ENCODE peak calls at places on chromosomes 6 and 20, in eight cellular contexts. P, V, S, J, X, G, L and M are unnamed samples.

GRCh38 chr20:52972965-52973819 is 1.0 kb downstream of the TSHZ2 start:
- DNase-seq in P (no peak), V (no peak), S (no peak), J (no peak), X (no peak), G (peak), L (no peak), M (no peak)

GRCh38 chr20:33696448-33696847 is 10.3 kb upstream of the E2F1 start:
- DNase-seq in P (no peak), V (no peak), S (no peak), J (no peak), X (no peak), G (no peak), L (no peak), M (no peak)

GRCh38 chr6:44119704-44120262 is 7.5 kb downstream of the MRPL14 start:
- DNase-seq in P (no peak), V (no peak), S (no peak), J (peak), X (no peak), G (no peak), L (no peak), M (no peak)

GRCh38 chr6:126312013-126312665 is 27.8 kb upstream of the CENPW start:
- DNase-seq in P (peak), V (no peak), S (no peak), J (no peak), X (peak), G (peak), L (no peak), M (no peak)

GRCh38 chr20:51876511-51876910 is 74.2 kb upstream of the SALL4 start:
- DNase-seq in P (no peak), V (no peak), S (no peak), J (no peak), X (no peak), G (no peak), L (no peak), M (no peak)

GRCh38 chr20:54431545-54431944 is 43.8 kb upstream of the DOK5 start:
- DNase-seq in P (no peak), V (no peak), S (no peak), J (no peak), X (no peak), G (no peak), L (no peak), M (no peak)

GRCh38 chr6:88050140-88050818 is 2.6 kb downstream of the SPACA1 start:
- DNase-seq in P (no peak), V (no peak), S (no peak), J (no peak), X (no peak), G (no peak), L (no peak), M (no peak)

GRCh38 chr6:11217360-11218076 is 14.9 kb downstream of the NEDD9 start:
- DNase-seq in P (no peak), V (no peak), S (no peak), J (no peak), X (no peak), G (no peak), L (peak), M (no peak)

GRCh38 chr6:52576392-52577021 is 353 bp downstream of the TRAM2 start:
- DNase-seq in P (peak), V (no peak), S (no peak), J (no peak), X (peak), G (peak), L (peak), M (no peak)

GRCh38 chr6:42140051-42140450 is 2.4 kb downstream of the C6orf132 start:
- DNase-seq in P (peak), V (no peak), S (no peak), J (peak), X (peak), G (peak), L (peak), M (peak)

GRCh38 chr6:89729818-89730217 is 89.8 kb downstream of the MDN1 start:
- DNase-seq in P (no peak), V (no peak), S (no peak), J (no peak), X (no peak), G (no peak), L (no peak), M (no peak)

GRCh38 chr6:13431861-13432465 is 55.4 kb downstream of the GFOD1 start:
- DNase-seq in P (no peak), V (no peak), S (no peak), J (no peak), X (peak), G (no peak), L (no peak), M (no peak)

GRCh38 chr6:149405823-149406765 is 6.0 kb downstream of the SUMO4 start:
- DNase-seq in P (no peak), V (no peak), S (no peak), J (no peak), X (no peak), G (peak), L (no peak), M (no peak)

GRCh38 chr6:163254341-163254835 is 160.1 kb upstream of the QKI start:
- DNase-seq in P (no peak), V (no peak), S (no peak), J (no peak), X (no peak), G (no peak), L (no peak), M (no peak)

GRCh38 chr6:137705166-137706064 is 161.6 kb upstream of the TNFAIP3 start:
- DNase-seq in P (no peak), V (no peak), S (no peak), J (peak), X (peak), G (peak), L (peak), M (peak)

GRCh38 chr6:154916857-154917256 is 78.3 kb upstream of the TIAM2 start:
- DNase-seq in P (no peak), V (no peak), S (no peak), J (no peak), X (no peak), G (no peak), L (no peak), M (no peak)

GRCh38 chr6:161079566-161080262 is 88.1 kb downstream of the MAP3K4 start:
- DNase-seq in P (no peak), V (no peak), S (peak), J (no peak), X (no peak), G (peak), L (no peak), M (no peak)

GRCh38 chr20:3796477-3797225 is 541 bp downstream of the CDC25B start:
- DNase-seq in P (no peak), V (no peak), S (no peak), J (no peak), X (no peak), G (no peak), L (no peak), M (no peak)

GRCh38 chr6:112927641-112928040 is 580.5 kb downstream of the RFPL4B start:
- DNase-seq in P (no peak), V (no peak), S (no peak), J (no peak), X (no peak), G (no peak), L (no peak), M (no peak)

GRCh38 chr6:118383924-118384323 is 164.2 kb upstream of the PLN start:
- DNase-seq in P (no peak), V (no peak), S (no peak), J (no peak), X (no peak), G (no peak), L (no peak), M (no peak)

GRCh38 chr6:73746776-73747175 is 50.8 kb downstream of the CD109 start:
- DNase-seq in P (no peak), V (no peak), S (no peak), J (no peak), X (no peak), G (no peak), L (no peak), M (no peak)

GRCh38 chr6:31197559-31198305 is 27.2 kb upstream of the POU5F1 start:
- DNase-seq in P (peak), V (no peak), S (no peak), J (peak), X (peak), G (peak), L (peak), M (peak)

GRCh38 chr6:79170431-79170830 is 64.1 kb downstream of the HMGN3 start:
- DNase-seq in P (no peak), V (no peak), S (no peak), J (no peak), X (no peak), G (no peak), L (no peak), M (no peak)

GRCh38 chr6:127972815-127973214 is 72.0 kb upstream of the THEMIS start:
- DNase-seq in P (no peak), V (no peak), S (no peak), J (no peak), X (no peak), G (no peak), L (no peak), M (no peak)

GRCh38 chr6:13302751-13303667 is 25.3 kb downstream of the TBC1D7 start:
- DNase-seq in P (peak), V (no peak), S (peak), J (peak), X (peak), G (peak), L (peak), M (no peak)

GRCh38 chr6:24931752-24932691 is 3.7 kb downstream of the RIPOR2 start:
- DNase-seq in P (no peak), V (no peak), S (no peak), J (no peak), X (no peak), G (peak), L (no peak), M (no peak)

GRCh38 chr6:10518461-10519216 is 2.5 kb upstream of the GCNT2 start:
- DNase-seq in P (no peak), V (no peak), S (no peak), J (no peak), X (no peak), G (peak), L (no peak), M (no peak)

GRCh38 chr6:9086331-9086730 is 651.0 kb upstream of the SLC35B3 start:
- DNase-seq in P (no peak), V (no peak), S (no peak), J (no peak), X (no peak), G (peak), L (no peak), M (no peak)

GRCh38 chr6:37516076-37516919 is 16.6 kb upstream of the CCDC167 start:
- DNase-seq in P (no peak), V (peak), S (no peak), J (peak), X (peak), G (peak), L (peak), M (no peak)

GRCh38 chr6:44642345-44642744 is 254.8 kb downstream of the CDC5L start:
- DNase-seq in P (no peak), V (no peak), S (no peak), J (no peak), X (no peak), G (no peak), L (no peak), M (no peak)

GRCh38 chr20:10505320-10506226 is 70.5 kb downstream of the SLX4IP start:
- DNase-seq in P (no peak), V (no peak), S (no peak), J (no peak), X (no peak), G (no peak), L (no peak), M (no peak)

GRCh38 chr6:142819603-142820335 is 125.2 kb downstream of the HIVEP2 start:
- DNase-seq in P (no peak), V (no peak), S (no peak), J (no peak), X (peak), G (peak), L (no peak), M (no peak)

GRCh38 chr20:44692932-44693476 is 22.2 kb upstream of the CCN5 start:
- DNase-seq in P (peak), V (no peak), S (peak), J (no peak), X (no peak), G (peak), L (peak), M (no peak)

GRCh38 chr6:41894366-41895299 is 542 bp downstream of the USP49 start:
- DNase-seq in P (no peak), V (no peak), S (no peak), J (no peak), X (peak), G (peak), L (peak), M (no peak)

GRCh38 chr6:87808005-87808757 is 106.1 kb upstream of the AKIRIN2 start:
- DNase-seq in P (no peak), V (no peak), S (no peak), J (no peak), X (no peak), G (peak), L (no peak), M (no peak)

GRCh38 chr6:110813813-110814487 is 1.3 kb downstream of the CDK19 start:
- DNase-seq in P (peak), V (no peak), S (no peak), J (no peak), X (no peak), G (peak), L (no peak), M (no peak)

DNA sequence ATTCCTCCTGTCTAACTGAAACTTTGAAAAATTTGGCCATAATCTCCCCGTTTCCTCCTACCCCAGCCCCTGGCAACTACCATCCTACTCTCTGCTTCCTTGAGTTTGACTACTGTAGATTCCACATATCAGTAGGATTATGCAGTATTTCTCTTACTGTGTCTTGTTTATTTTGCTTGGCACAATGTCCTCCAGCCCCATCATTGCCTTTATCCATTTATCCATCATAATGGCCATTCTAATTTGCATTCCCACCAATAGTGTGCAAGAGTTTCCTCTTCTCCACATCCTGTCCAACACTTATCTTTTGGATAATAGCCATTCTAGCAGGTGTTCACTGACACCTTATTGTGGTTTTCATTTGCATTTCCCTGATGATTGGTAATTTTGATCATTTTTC is 202.3 kb downstream of the THBS2 start:
- DNase-seq in P (no peak), V (no peak), S (no peak), J (no peak), X (no peak), G (no peak), L (no peak), M (no peak)
- TF ChIP-seq CTCF in P (no peak), V (no peak), S (no peak), J (no peak), X (no peak), G (no peak), L (no peak), M (no peak)

DNA sequence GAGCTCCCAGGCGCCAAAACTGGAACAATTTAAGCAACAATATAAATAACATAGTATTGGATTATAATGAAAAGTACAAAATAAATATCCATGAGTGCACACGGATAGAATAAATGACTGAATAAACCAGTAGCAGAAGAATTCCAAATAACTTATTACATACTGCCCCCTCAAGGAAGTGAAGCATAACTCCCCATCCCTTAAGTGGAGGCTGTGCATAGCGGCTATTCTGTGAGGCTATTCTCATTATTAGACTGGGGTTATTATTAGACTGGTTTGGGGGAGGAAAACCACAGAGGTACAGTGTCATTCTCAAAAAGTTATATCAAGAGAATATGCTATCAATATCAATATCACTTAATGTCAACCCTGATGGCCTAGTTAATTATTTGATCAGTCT is 94.4 kb upstream of the SIRPA start:
- DNase-seq in P (peak), V (no peak), S (no peak), J (no peak), X (no peak), G (no peak), L (no peak), M (no peak)
- TF ChIP-seq CTCF in P (peak), V (peak), S (peak), J (peak), X (no peak), G (peak), L (no peak), M (no peak)

GRCh38 chr6:32971245-32971580 is 2.8 kb downstream of the BRD2 start:
- DNase-seq in P (no peak), V (no peak), S (no peak), J (no peak), X (no peak), G (no peak), L (no peak), M (no peak)

GRCh38 chr6:32973144-32973854 is 4.9 kb downstream of the BRD2 start:
- DNase-seq in P (no peak), V (no peak), S (no peak), J (no peak), X (peak), G (peak), L (peak), M (no peak)

GRCh38 chr6:32970413-32971244 is 2.2 kb downstream of the BRD2 start:
- DNase-seq in P (peak), V (peak), S (peak), J (peak), X (peak), G (peak), L (peak), M (peak)

GRCh38 chr6:32972353-32973143 is 4.2 kb downstream of the BRD2 start:
- DNase-seq in P (peak), V (peak), S (no peak), J (peak), X (no peak), G (no peak), L (no peak), M (peak)

DNA sequence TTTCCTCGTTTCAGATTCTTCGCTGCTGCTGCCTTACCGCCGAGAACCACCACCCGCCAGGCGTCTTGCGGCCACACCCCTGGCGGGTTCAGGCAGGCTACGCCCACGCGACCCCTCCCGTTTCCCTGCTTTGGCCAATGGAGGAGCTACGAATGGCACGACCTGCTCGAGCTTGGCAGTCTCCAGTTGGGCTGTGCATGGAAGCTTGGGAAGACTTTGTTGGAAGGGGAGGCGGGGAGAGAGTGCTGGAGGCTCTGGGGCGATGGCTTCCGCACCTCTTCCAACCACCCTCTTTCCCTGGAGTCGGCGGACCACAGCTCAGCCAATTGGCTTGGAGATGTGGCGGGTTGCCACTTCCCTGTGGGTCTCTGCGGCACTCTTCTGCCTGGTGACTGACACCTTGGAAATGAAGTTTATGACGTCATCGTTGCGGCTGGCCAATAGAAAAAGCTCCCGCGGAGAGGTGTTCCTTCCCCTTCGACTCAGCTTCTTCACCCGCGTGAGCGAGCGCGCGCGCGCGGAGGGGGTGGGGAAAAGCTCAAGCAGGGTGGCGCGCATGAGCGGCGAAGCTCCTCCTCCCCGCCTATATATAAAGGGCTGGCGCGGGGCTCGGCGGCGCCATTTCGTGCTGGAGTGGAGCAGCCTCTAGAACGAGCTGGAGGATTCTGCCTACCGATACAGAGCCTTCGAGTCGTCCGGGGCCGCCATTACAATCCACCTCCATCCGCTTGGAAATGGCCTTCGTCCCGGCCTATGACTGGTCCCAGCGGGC is 3.4 kb downstream of the BRD2 start:
- DNase-seq in P (peak), V (peak), S (peak), J (peak), X (peak), G (peak), L (peak), M (peak)
- TF ChIP-seq CTCF in P (no peak), V (no peak), S (no peak), J (no peak), X (no peak), G (no peak), L (no peak), M (no peak)

GRCh38 chr6:2970753-2971419 is 481 bp downstream of the SERPINB6 start:
- DNase-seq in P (peak), V (no peak), S (no peak), J (peak), X (peak), G (peak), L (peak), M (no peak)

GRCh38 chr6:2970034-2970685 is 1.2 kb downstream of the SERPINB6 start:
- DNase-seq in P (no peak), V (no peak), S (no peak), J (no peak), X (no peak), G (no peak), L (no peak), M (no peak)

GRCh38 chr6:2969549-2969948 is 1.8 kb downstream of the SERPINB6 start:
- DNase-seq in P (no peak), V (no peak), S (no peak), J (no peak), X (no peak), G (no peak), L (no peak), M (no peak)

GRCh38 chr6:2973656-2974055 is 2.3 kb upstream of the SERPINB6 start:
- DNase-seq in P (no peak), V (no peak), S (no peak), J (no peak), X (no peak), G (peak), L (no peak), M (no peak)

GRCh38 chr6:2971420-2972218 is at the start of gene SERPINB6:
- DNase-seq in P (peak), V (no peak), S (no peak), J (peak), X (peak), G (peak), L (peak), M (peak)
- TF ChIP-seq CTCF in P (peak), V (peak), S (no peak), J (no peak), X (no peak), G (no peak), L (no peak), M (no peak)

DNA sequence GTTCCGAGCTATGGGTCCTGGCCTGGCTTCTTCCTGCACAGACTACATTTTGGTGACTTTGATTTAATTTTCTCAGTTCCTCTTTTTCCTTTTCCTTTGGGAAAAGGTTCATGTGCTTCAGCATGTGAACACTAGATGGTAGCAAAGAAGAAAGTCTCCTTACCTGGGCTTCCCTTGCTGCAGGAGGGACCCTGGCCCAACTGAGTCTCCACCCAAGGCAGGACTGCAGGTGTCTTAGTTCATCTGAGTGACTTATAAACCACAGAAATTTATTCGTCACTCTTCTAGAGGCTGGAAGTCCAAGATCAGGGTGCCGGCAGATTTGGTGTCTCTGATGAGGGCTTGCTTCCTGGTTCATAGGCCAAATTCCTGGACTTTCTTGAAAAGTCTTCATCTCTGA is 163.2 kb downstream of the SYCP2 start:
- DNase-seq in P (no peak), V (no peak), S (no peak), J (no peak), X (no peak), G (no peak), L (no peak), M (no peak)
- TF ChIP-seq CTCF in P (no peak), V (peak), S (no peak), J (no peak), X (no peak), G (no peak), L (no peak), M (no peak)

DNA sequence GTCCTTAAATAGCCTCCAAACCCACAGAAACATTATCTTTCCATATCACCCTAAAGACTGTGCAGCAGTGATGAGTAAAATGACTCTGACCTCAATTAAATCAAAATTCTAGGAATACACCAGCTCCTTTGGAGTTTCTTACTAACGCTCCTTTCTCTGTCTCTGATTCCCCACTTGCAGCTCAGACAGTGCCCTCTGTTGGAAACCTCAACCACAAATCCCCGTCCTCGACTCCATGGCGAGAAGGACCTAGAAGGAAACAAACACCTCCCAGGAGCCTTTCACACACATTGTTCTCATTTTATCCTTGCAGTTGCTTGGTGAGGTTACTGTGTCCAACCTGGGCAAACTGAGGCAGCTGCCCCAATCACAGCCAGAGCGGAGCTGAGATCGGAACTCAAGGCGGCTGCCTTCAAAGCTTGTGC is 17.7 kb upstream of the PARD6B start:
- DNase-seq in P (no peak), V (no peak), S (no peak), J (no peak), X (no peak), G (no peak), L (peak), M (no peak)
- TF ChIP-seq CTCF in P (peak), V (peak), S (peak), J (peak), X (no peak), G (peak), L (peak), M (no peak)